ENCODE peak calls at places on chromosomes 4 and X, in five cellular contexts. One of them, this sample, is unnamed. For H3K36me3, the result is how much of the 10 kb centered on the place peaks cover.

GRCh38 chrX:133085785-133086184 is 11.1 kb downstream of the USP26 start:
- DNase-seq in tibial artery: no peak
- DNase-seq in upper lobe of left lung: no peak
- DNase-seq in CD8-positive, alpha-beta memory T cell: no peak
- DNase-seq in neural progenitor cell: no peak
- DNase-seq in this sample: no peak

GRCh38 chr4:89497517-89498308 is 190.1 kb upstream of the GPRIN3 start:
- DNase-seq in tibial artery: no peak
- DNase-seq in upper lobe of left lung: no peak
- DNase-seq in CD8-positive, alpha-beta memory T cell: no peak
- DNase-seq in neural progenitor cell: no peak
- DNase-seq in this sample: no peak

GRCh38 chrX:26387906-26388305 is 171.9 kb downstream of the MAGEB5 start:
- DNase-seq in tibial artery: no peak
- DNase-seq in upper lobe of left lung: no peak
- DNase-seq in CD8-positive, alpha-beta memory T cell: no peak
- DNase-seq in neural progenitor cell: no peak
- DNase-seq in this sample: no peak

GRCh38 chr4:102230194-102230593 is 115.1 kb downstream of the SLC39A8 start:
- DNase-seq in tibial artery: no peak
- DNase-seq in upper lobe of left lung: no peak
- DNase-seq in CD8-positive, alpha-beta memory T cell: no peak
- DNase-seq in neural progenitor cell: no peak
- DNase-seq in this sample: no peak

GRCh38 chr4:89411539-89411938 is 103.9 kb upstream of the GPRIN3 start:
- DNase-seq in tibial artery: no peak
- DNase-seq in upper lobe of left lung: no peak
- DNase-seq in CD8-positive, alpha-beta memory T cell: no peak
- DNase-seq in neural progenitor cell: no peak
- DNase-seq in this sample: no peak

GRCh38 chr4:6241062-6241845 is 28.4 kb upstream of the WFS1 start:
- DNase-seq in tibial artery: peak
- DNase-seq in upper lobe of left lung: no peak
- DNase-seq in CD8-positive, alpha-beta memory T cell: peak
- DNase-seq in neural progenitor cell: no peak
- DNase-seq in this sample: no peak

GRCh38 chrX:130830599-130831346 is 72.2 kb downstream of the ENOX2 start:
- DNase-seq in tibial artery: no peak
- DNase-seq in upper lobe of left lung: no peak
- DNase-seq in CD8-positive, alpha-beta memory T cell: no peak
- DNase-seq in neural progenitor cell: no peak
- DNase-seq in this sample: no peak

GRCh38 chr4:86664959-86665358 is 70.8 kb downstream of the PTPN13 start:
- DNase-seq in tibial artery: no peak
- DNase-seq in upper lobe of left lung: no peak
- DNase-seq in CD8-positive, alpha-beta memory T cell: no peak
- DNase-seq in neural progenitor cell: no peak
- DNase-seq in this sample: no peak

GRCh38 chr4:170388255-170388654 is 298.5 kb upstream of the AADAT start:
- DNase-seq in tibial artery: no peak
- DNase-seq in upper lobe of left lung: no peak
- DNase-seq in CD8-positive, alpha-beta memory T cell: no peak
- DNase-seq in neural progenitor cell: no peak
- DNase-seq in this sample: no peak

GRCh38 chrX:7334253-7334935 is 186.4 kb upstream of the PUDP start:
- DNase-seq in tibial artery: no peak
- DNase-seq in upper lobe of left lung: no peak
- DNase-seq in CD8-positive, alpha-beta memory T cell: no peak
- DNase-seq in neural progenitor cell: no peak
- DNase-seq in this sample: no peak

GRCh38 chrX:152733261-152733975 is at the start of the genes CSAG1 and MAGEA12:
- DNase-seq in tibial artery: no peak
- DNase-seq in upper lobe of left lung: peak
- DNase-seq in CD8-positive, alpha-beta memory T cell: no peak
- DNase-seq in neural progenitor cell: no peak
- DNase-seq in this sample: no peak

GRCh38 chr4:81519856-81520255 is 48.1 kb upstream of the RASGEF1B start:
- DNase-seq in tibial artery: no peak
- DNase-seq in upper lobe of left lung: no peak
- DNase-seq in CD8-positive, alpha-beta memory T cell: no peak
- DNase-seq in neural progenitor cell: no peak
- DNase-seq in this sample: no peak

GRCh38 chrX:31440546-31440945 is 368.7 kb upstream of the FTHL17 start:
- DNase-seq in tibial artery: no peak
- DNase-seq in upper lobe of left lung: no peak
- DNase-seq in CD8-positive, alpha-beta memory T cell: no peak
- DNase-seq in neural progenitor cell: no peak
- DNase-seq in this sample: no peak

GRCh38 chr4:143286058-143286457 is 50.6 kb upstream of the GAB1 start:
- DNase-seq in tibial artery: no peak
- DNase-seq in upper lobe of left lung: no peak
- DNase-seq in CD8-positive, alpha-beta memory T cell: no peak
- DNase-seq in neural progenitor cell: no peak
- DNase-seq in this sample: peak

GRCh38 chr4:62131049-62131448 is 930.9 kb downstream of the ADGRL3 start:
- DNase-seq in tibial artery: peak
- DNase-seq in upper lobe of left lung: no peak
- DNase-seq in CD8-positive, alpha-beta memory T cell: no peak
- DNase-seq in neural progenitor cell: no peak
- DNase-seq in this sample: no peak

GRCh38 chr4:22595684-22596083 is 79.8 kb upstream of the ADGRA3 start:
- DNase-seq in tibial artery: no peak
- DNase-seq in upper lobe of left lung: no peak
- DNase-seq in CD8-positive, alpha-beta memory T cell: no peak
- DNase-seq in neural progenitor cell: no peak
- DNase-seq in this sample: no peak

GRCh38 chrX:10566726-10567097 is 53.7 kb downstream of the MID1 start:
- DNase-seq in tibial artery: no peak
- DNase-seq in upper lobe of left lung: no peak
- DNase-seq in CD8-positive, alpha-beta memory T cell: no peak
- DNase-seq in neural progenitor cell: no peak
- DNase-seq in this sample: no peak

GRCh38 chr4:121817701-121818100 is 6.0 kb downstream of the CCNA2 start:
- DNase-seq in tibial artery: no peak
- DNase-seq in upper lobe of left lung: no peak
- DNase-seq in CD8-positive, alpha-beta memory T cell: no peak
- DNase-seq in neural progenitor cell: no peak
- DNase-seq in this sample: no peak

GRCh38 chr4:125505637-125506036 is 190.9 kb downstream of the FAT4 start:
- DNase-seq in tibial artery: no peak
- DNase-seq in upper lobe of left lung: no peak
- DNase-seq in CD8-positive, alpha-beta memory T cell: no peak
- DNase-seq in neural progenitor cell: no peak
- DNase-seq in this sample: no peak

GRCh38 chr4:118772149-118773081 is 63.5 kb downstream of the SEC24D start:
- DNase-seq in tibial artery: no peak
- DNase-seq in upper lobe of left lung: no peak
- DNase-seq in CD8-positive, alpha-beta memory T cell: no peak
- DNase-seq in neural progenitor cell: peak
- DNase-seq in this sample: peak

GRCh38 chrX:105527759-105528158 is 294.6 kb upstream of the NRK start:
- DNase-seq in tibial artery: no peak
- DNase-seq in upper lobe of left lung: no peak
- DNase-seq in CD8-positive, alpha-beta memory T cell: no peak
- DNase-seq in neural progenitor cell: no peak
- DNase-seq in this sample: no peak

GRCh38 chrX:45806410-45807121 is 605.9 kb upstream of the DIPK2B start:
- DNase-seq in tibial artery: no peak
- DNase-seq in upper lobe of left lung: no peak
- DNase-seq in CD8-positive, alpha-beta memory T cell: peak
- DNase-seq in neural progenitor cell: no peak
- DNase-seq in this sample: no peak

GRCh38 chrX:13533726-13534125 is 35.7 kb upstream of the EGFL6 start:
- DNase-seq in tibial artery: no peak
- DNase-seq in upper lobe of left lung: no peak
- DNase-seq in CD8-positive, alpha-beta memory T cell: no peak
- DNase-seq in neural progenitor cell: no peak
- DNase-seq in this sample: no peak

GRCh38 chr4:185143596-185143969 is 517 bp downstream of the SLC25A4 start:
- DNase-seq in tibial artery: peak
- DNase-seq in upper lobe of left lung: no peak
- DNase-seq in CD8-positive, alpha-beta memory T cell: peak
- DNase-seq in neural progenitor cell: no peak
- DNase-seq in this sample: no peak

GRCh38 chr4:82561745-82562552 is at the start of gene TMEM150C:
- DNase-seq in tibial artery: no peak
- DNase-seq in upper lobe of left lung: peak
- DNase-seq in CD8-positive, alpha-beta memory T cell: no peak
- DNase-seq in neural progenitor cell: peak
- DNase-seq in this sample: peak

GRCh38 chr4:5932021-5932553 is 39.2 kb upstream of the CRMP1 start:
- DNase-seq in tibial artery: no peak
- DNase-seq in upper lobe of left lung: no peak
- DNase-seq in CD8-positive, alpha-beta memory T cell: no peak
- DNase-seq in neural progenitor cell: no peak
- DNase-seq in this sample: no peak

GRCh38 chr4:127975121-127975770 is 10.0 kb downstream of the ABHD18 start:
- DNase-seq in tibial artery: no peak
- DNase-seq in upper lobe of left lung: no peak
- DNase-seq in CD8-positive, alpha-beta memory T cell: no peak
- DNase-seq in neural progenitor cell: no peak
- DNase-seq in this sample: no peak

GRCh38 chr4:42906906-42907774 is 14.6 kb downstream of the GRXCR1 start:
- DNase-seq in tibial artery: no peak
- DNase-seq in upper lobe of left lung: no peak
- DNase-seq in CD8-positive, alpha-beta memory T cell: no peak
- DNase-seq in neural progenitor cell: no peak
- DNase-seq in this sample: no peak

GRCh38 chr4:187251896-187252295 is 528.2 kb upstream of the FAT1 start:
- DNase-seq in tibial artery: no peak
- DNase-seq in upper lobe of left lung: no peak
- DNase-seq in CD8-positive, alpha-beta memory T cell: no peak
- DNase-seq in neural progenitor cell: no peak
- DNase-seq in this sample: no peak

GRCh38 chr4:183905593-183906485 is 732 bp downstream of the STOX2 start:
- DNase-seq in tibial artery: no peak
- DNase-seq in upper lobe of left lung: peak
- DNase-seq in CD8-positive, alpha-beta memory T cell: no peak
- DNase-seq in neural progenitor cell: peak
- DNase-seq in this sample: peak

GRCh38 chr4:38674206-38675144 is 10.5 kb downstream of the KLF3 start:
- DNase-seq in tibial artery: no peak
- DNase-seq in upper lobe of left lung: no peak
- DNase-seq in CD8-positive, alpha-beta memory T cell: no peak
- DNase-seq in neural progenitor cell: peak
- DNase-seq in this sample: peak
- H3K4me3 ChIP-seq in tibial artery: no peak
- H3K4me3 ChIP-seq in upper lobe of left lung: no peak
- H3K4me3 ChIP-seq in CD8-positive, alpha-beta memory T cell: peak
- H3K4me3 ChIP-seq in neural progenitor cell: no peak
- H3K4me3 ChIP-seq in this sample: no peak

DNA sequence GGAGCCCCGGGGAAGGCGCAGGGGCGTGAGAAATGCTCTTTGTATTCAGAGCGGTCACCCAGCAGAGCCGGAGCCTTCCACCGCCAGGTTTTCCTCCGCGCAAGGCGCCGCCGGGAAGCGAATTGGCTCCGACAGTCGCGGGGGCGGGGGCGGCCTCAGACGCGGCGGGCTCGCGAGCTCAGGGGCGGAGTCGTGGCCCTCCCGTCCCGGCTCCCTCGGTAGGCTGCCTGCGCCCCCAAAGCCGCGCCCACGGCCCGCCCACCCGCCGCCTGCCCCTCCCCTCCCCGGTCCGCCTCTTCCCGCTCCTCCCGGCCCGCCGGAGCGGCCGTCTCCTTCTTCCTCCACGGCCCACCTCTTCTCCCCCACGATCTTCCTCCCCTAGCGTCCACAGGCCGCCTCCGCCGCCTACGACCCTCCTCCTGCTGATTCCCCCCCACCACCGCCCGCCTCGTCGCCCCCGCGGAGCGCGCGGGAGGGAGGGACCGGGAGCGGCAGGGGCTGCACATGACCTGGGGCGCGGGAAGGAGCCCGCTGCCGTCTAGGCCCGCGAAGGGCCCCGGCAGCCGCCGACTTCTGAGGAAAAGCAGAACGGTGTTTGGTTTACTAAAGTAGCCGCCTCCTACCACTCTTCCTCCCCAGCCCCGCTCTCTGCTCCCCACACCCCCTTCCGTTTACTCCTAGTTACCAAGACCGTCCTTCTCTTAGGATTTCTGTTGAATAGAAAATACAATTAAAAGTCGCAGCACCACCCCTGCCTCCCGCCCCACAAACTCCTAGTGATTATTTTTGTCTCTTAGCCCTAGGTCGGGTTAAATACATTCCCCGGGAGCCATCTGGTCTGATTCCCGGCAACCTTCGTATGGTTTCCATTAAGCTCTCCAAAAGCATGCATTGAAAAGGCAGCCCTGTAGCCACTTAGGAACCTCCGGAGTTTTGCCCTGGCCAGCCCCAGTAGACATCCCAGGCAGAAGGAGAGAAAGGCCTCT is 53.2 kb downstream of the C4orf51 start:
- DNase-seq in tibial artery: peak
- DNase-seq in upper lobe of left lung: peak
- DNase-seq in CD8-positive, alpha-beta memory T cell: peak
- DNase-seq in neural progenitor cell: peak
- DNase-seq in this sample: peak
- H3K36me3 ChIP-seq in tibial artery: under half
- H3K36me3 ChIP-seq in upper lobe of left lung: under half
- H3K36me3 ChIP-seq in CD8-positive, alpha-beta memory T cell: under half
- H3K36me3 ChIP-seq in neural progenitor cell: under half
- H3K36me3 ChIP-seq in this sample: under half

DNA sequence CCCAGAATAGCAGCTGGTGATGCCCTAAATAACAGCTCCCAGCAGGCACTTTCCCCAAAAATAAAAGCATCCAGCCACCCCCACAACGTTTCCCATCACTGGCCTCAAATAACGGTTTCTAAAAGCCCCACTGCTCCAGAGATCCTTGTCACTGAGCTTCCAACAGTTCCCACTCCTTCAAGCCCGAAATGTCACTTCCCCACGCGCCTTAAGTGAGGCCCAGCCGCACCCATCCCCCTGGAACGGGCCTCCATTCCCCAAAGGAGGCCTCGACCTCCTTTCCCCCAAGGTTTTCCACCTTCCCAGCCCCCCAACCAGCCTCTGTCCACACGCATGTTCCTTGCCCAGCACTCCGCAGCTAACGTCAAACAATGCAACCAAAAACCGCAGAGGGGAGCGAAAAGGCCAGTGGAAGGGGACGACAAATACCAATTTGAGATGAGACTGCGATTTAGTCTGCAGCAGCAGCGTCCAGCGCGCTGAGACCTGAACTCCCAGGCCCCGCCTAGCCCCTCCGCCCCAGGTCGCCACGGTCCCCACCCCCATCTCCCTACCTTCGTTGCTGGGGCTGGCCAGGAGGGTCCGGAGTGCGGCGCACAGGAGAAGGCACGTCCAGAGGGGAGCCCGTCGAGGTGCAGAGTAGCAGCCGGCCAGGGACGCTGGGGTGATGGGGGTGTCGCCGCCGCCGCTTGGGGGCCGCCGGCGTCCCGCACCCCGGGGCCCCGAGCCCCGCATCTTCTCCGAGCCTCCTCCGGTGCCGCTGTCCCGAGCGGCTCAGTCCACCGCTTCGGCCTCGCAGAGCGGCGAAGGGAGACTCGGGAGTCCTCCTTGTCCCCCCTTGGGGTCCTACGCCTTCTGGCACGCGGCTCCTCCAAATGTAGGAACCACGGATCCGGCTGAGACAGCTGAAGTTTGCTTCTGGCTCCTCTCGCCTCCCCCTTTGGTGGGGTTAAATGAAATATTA is 999 bp downstream of the EPHA5 start:
- DNase-seq in tibial artery: peak
- DNase-seq in upper lobe of left lung: peak
- DNase-seq in CD8-positive, alpha-beta memory T cell: no peak
- DNase-seq in neural progenitor cell: peak
- DNase-seq in this sample: peak
- H3K4me3 ChIP-seq in tibial artery: peak
- H3K4me3 ChIP-seq in upper lobe of left lung: no peak
- H3K4me3 ChIP-seq in CD8-positive, alpha-beta memory T cell: no peak
- H3K4me3 ChIP-seq in neural progenitor cell: peak
- H3K4me3 ChIP-seq in this sample: peak

GRCh38 chrX:100745806-100746537 is 14.1 kb upstream of the SYTL4 start:
- DNase-seq in tibial artery: no peak
- DNase-seq in upper lobe of left lung: no peak
- DNase-seq in CD8-positive, alpha-beta memory T cell: no peak
- DNase-seq in neural progenitor cell: peak
- DNase-seq in this sample: no peak
- H3K36me3 ChIP-seq in tibial artery: under half
- H3K36me3 ChIP-seq in upper lobe of left lung: under half
- H3K36me3 ChIP-seq in CD8-positive, alpha-beta memory T cell: under half
- H3K36me3 ChIP-seq in neural progenitor cell: under half
- H3K36me3 ChIP-seq in this sample: under half

This sample was measured in H7.